ENCODE peak calls at places on chromosomes 3 and 15, in nine cellular contexts. One of them, this sample, is unnamed.
A peak's percentile ranks its signal among the peaks of the same experiment; 100 is the strongest.

GRCh38 chr3:150344079-150344478 is 64.0 kb upstream of the TSC22D2 start:
- DNase-seq in stimulated activated CD8-positive, alpha-beta memory T cell treated with anti-CD3 and anti-CD28 coated beads, Interleukin-15, amount 100 ng/mL, for 24 hours: no peak
- DNase-seq in germinal center: no peak
- DNase-seq in activated CD8-positive, alpha-beta memory T cell treated with anti-CD3 and anti-CD28 coated beads, Interleukin-2, amount 50 U/mL, for 48 hours: no peak
- DNase-seq in retina: no peak
- DNase-seq in amygdala: no peak
- DNase-seq in effector memory CD4-positive, alpha-beta T cell: no peak
- DNase-seq in ureter: no peak
- DNase-seq in naive B cell: no peak
- DNase-seq in this sample: no peak

GRCh38 chr3:140709751-140710150 is 31.9 kb downstream of the TRIM42 start:
- DNase-seq in stimulated activated CD8-positive, alpha-beta memory T cell treated with anti-CD3 and anti-CD28 coated beads, Interleukin-15, amount 100 ng/mL, for 24 hours: no peak
- DNase-seq in germinal center: no peak
- DNase-seq in activated CD8-positive, alpha-beta memory T cell treated with anti-CD3 and anti-CD28 coated beads, Interleukin-2, amount 50 U/mL, for 48 hours: no peak
- DNase-seq in retina: no peak
- DNase-seq in amygdala: no peak
- DNase-seq in effector memory CD4-positive, alpha-beta T cell: no peak
- DNase-seq in ureter: no peak
- DNase-seq in naive B cell: no peak
- DNase-seq in this sample: no peak

GRCh38 chr15:70127288-70127746 is 29.6 kb upstream of the TLE3 start:
- DNase-seq in stimulated activated CD8-positive, alpha-beta memory T cell treated with anti-CD3 and anti-CD28 coated beads, Interleukin-15, amount 100 ng/mL, for 24 hours: no peak
- DNase-seq in germinal center: no peak
- DNase-seq in activated CD8-positive, alpha-beta memory T cell treated with anti-CD3 and anti-CD28 coated beads, Interleukin-2, amount 50 U/mL, for 48 hours: no peak
- DNase-seq in retina: no peak
- DNase-seq in amygdala: peak; percentile 15
- DNase-seq in effector memory CD4-positive, alpha-beta T cell: no peak
- DNase-seq in ureter: no peak
- DNase-seq in naive B cell: no peak
- DNase-seq in this sample: no peak

GRCh38 chr15:65085990-65086679 is 9.6 kb downstream of the KBTBD13 start:
- DNase-seq in stimulated activated CD8-positive, alpha-beta memory T cell treated with anti-CD3 and anti-CD28 coated beads, Interleukin-15, amount 100 ng/mL, for 24 hours: no peak
- DNase-seq in germinal center: no peak
- DNase-seq in activated CD8-positive, alpha-beta memory T cell treated with anti-CD3 and anti-CD28 coated beads, Interleukin-2, amount 50 U/mL, for 48 hours: no peak
- DNase-seq in retina: no peak
- DNase-seq in amygdala: no peak
- DNase-seq in effector memory CD4-positive, alpha-beta T cell: no peak
- DNase-seq in ureter: no peak
- DNase-seq in naive B cell: no peak
- DNase-seq in this sample: peak; percentile 20

GRCh38 chr15:36501063-36501678 is 78.3 kb upstream of the CDIN1 start:
- DNase-seq in stimulated activated CD8-positive, alpha-beta memory T cell treated with anti-CD3 and anti-CD28 coated beads, Interleukin-15, amount 100 ng/mL, for 24 hours: no peak
- DNase-seq in germinal center: no peak
- DNase-seq in activated CD8-positive, alpha-beta memory T cell treated with anti-CD3 and anti-CD28 coated beads, Interleukin-2, amount 50 U/mL, for 48 hours: no peak
- DNase-seq in retina: peak; percentile 61
- DNase-seq in amygdala: peak; percentile 3
- DNase-seq in effector memory CD4-positive, alpha-beta T cell: no peak
- DNase-seq in ureter: peak; percentile 60
- DNase-seq in naive B cell: no peak
- DNase-seq in this sample: peak; percentile 45

GRCh38 chr15:63251701-63252100 is 25.7 kb upstream of the APH1B start:
- DNase-seq in stimulated activated CD8-positive, alpha-beta memory T cell treated with anti-CD3 and anti-CD28 coated beads, Interleukin-15, amount 100 ng/mL, for 24 hours: no peak
- DNase-seq in germinal center: no peak
- DNase-seq in activated CD8-positive, alpha-beta memory T cell treated with anti-CD3 and anti-CD28 coated beads, Interleukin-2, amount 50 U/mL, for 48 hours: no peak
- DNase-seq in retina: no peak
- DNase-seq in amygdala: no peak
- DNase-seq in effector memory CD4-positive, alpha-beta T cell: no peak
- DNase-seq in ureter: no peak
- DNase-seq in naive B cell: no peak
- DNase-seq in this sample: no peak

GRCh38 chr15:39030291-39031070 is 465.9 kb upstream of the RASGRP1 start:
- DNase-seq in stimulated activated CD8-positive, alpha-beta memory T cell treated with anti-CD3 and anti-CD28 coated beads, Interleukin-15, amount 100 ng/mL, for 24 hours: no peak
- DNase-seq in germinal center: no peak
- DNase-seq in activated CD8-positive, alpha-beta memory T cell treated with anti-CD3 and anti-CD28 coated beads, Interleukin-2, amount 50 U/mL, for 48 hours: no peak
- DNase-seq in retina: no peak
- DNase-seq in amygdala: no peak
- DNase-seq in effector memory CD4-positive, alpha-beta T cell: no peak
- DNase-seq in ureter: no peak
- DNase-seq in naive B cell: no peak
- DNase-seq in this sample: no peak

GRCh38 chr15:100328796-100329195 is 13.0 kb downstream of the ADAMTS17 start:
- DNase-seq in stimulated activated CD8-positive, alpha-beta memory T cell treated with anti-CD3 and anti-CD28 coated beads, Interleukin-15, amount 100 ng/mL, for 24 hours: no peak
- DNase-seq in germinal center: no peak
- DNase-seq in activated CD8-positive, alpha-beta memory T cell treated with anti-CD3 and anti-CD28 coated beads, Interleukin-2, amount 50 U/mL, for 48 hours: peak; percentile 25
- DNase-seq in retina: no peak
- DNase-seq in amygdala: no peak
- DNase-seq in effector memory CD4-positive, alpha-beta T cell: no peak
- DNase-seq in ureter: no peak
- DNase-seq in naive B cell: no peak
- DNase-seq in this sample: no peak

GRCh38 chr3:27431116-27431515 is 53.1 kb downstream of the SLC4A7 start:
- DNase-seq in stimulated activated CD8-positive, alpha-beta memory T cell treated with anti-CD3 and anti-CD28 coated beads, Interleukin-15, amount 100 ng/mL, for 24 hours: no peak
- DNase-seq in germinal center: no peak
- DNase-seq in activated CD8-positive, alpha-beta memory T cell treated with anti-CD3 and anti-CD28 coated beads, Interleukin-2, amount 50 U/mL, for 48 hours: no peak
- DNase-seq in retina: no peak
- DNase-seq in amygdala: no peak
- DNase-seq in effector memory CD4-positive, alpha-beta T cell: no peak
- DNase-seq in ureter: peak; percentile 45
- DNase-seq in naive B cell: no peak
- DNase-seq in this sample: peak; percentile 55

GRCh38 chr3:30341851-30342250 is 264.6 kb upstream of the TGFBR2 start:
- DNase-seq in stimulated activated CD8-positive, alpha-beta memory T cell treated with anti-CD3 and anti-CD28 coated beads, Interleukin-15, amount 100 ng/mL, for 24 hours: no peak
- DNase-seq in germinal center: no peak
- DNase-seq in activated CD8-positive, alpha-beta memory T cell treated with anti-CD3 and anti-CD28 coated beads, Interleukin-2, amount 50 U/mL, for 48 hours: no peak
- DNase-seq in retina: no peak
- DNase-seq in amygdala: no peak
- DNase-seq in effector memory CD4-positive, alpha-beta T cell: no peak
- DNase-seq in ureter: no peak
- DNase-seq in naive B cell: no peak
- DNase-seq in this sample: no peak

GRCh38 chr3:133633439-133633838 is 28.3 kb downstream of the TOPBP1 start:
- DNase-seq in stimulated activated CD8-positive, alpha-beta memory T cell treated with anti-CD3 and anti-CD28 coated beads, Interleukin-15, amount 100 ng/mL, for 24 hours: no peak
- DNase-seq in germinal center: no peak
- DNase-seq in activated CD8-positive, alpha-beta memory T cell treated with anti-CD3 and anti-CD28 coated beads, Interleukin-2, amount 50 U/mL, for 48 hours: no peak
- DNase-seq in retina: no peak
- DNase-seq in amygdala: no peak
- DNase-seq in effector memory CD4-positive, alpha-beta T cell: no peak
- DNase-seq in ureter: no peak
- DNase-seq in naive B cell: no peak
- DNase-seq in this sample: no peak

GRCh38 chr3:59559721-59560514 is 510.1 kb upstream of the CFAP20DC start:
- DNase-seq in stimulated activated CD8-positive, alpha-beta memory T cell treated with anti-CD3 and anti-CD28 coated beads, Interleukin-15, amount 100 ng/mL, for 24 hours: no peak
- DNase-seq in germinal center: no peak
- DNase-seq in activated CD8-positive, alpha-beta memory T cell treated with anti-CD3 and anti-CD28 coated beads, Interleukin-2, amount 50 U/mL, for 48 hours: peak; percentile 56
- DNase-seq in retina: no peak
- DNase-seq in amygdala: no peak
- DNase-seq in effector memory CD4-positive, alpha-beta T cell: no peak
- DNase-seq in ureter: no peak
- DNase-seq in naive B cell: no peak
- DNase-seq in this sample: peak; percentile 92

GRCh38 chr3:129211772-129212171 is 28.1 kb upstream of the CNBP start:
- DNase-seq in stimulated activated CD8-positive, alpha-beta memory T cell treated with anti-CD3 and anti-CD28 coated beads, Interleukin-15, amount 100 ng/mL, for 24 hours: no peak
- DNase-seq in germinal center: no peak
- DNase-seq in activated CD8-positive, alpha-beta memory T cell treated with anti-CD3 and anti-CD28 coated beads, Interleukin-2, amount 50 U/mL, for 48 hours: no peak
- DNase-seq in retina: no peak
- DNase-seq in amygdala: no peak
- DNase-seq in effector memory CD4-positive, alpha-beta T cell: no peak
- DNase-seq in ureter: peak; percentile 79
- DNase-seq in naive B cell: no peak
- DNase-seq in this sample: peak; percentile 97

GRCh38 chr3:86792316-86792715 is 198.6 kb downstream of the VGLL3 start:
- DNase-seq in stimulated activated CD8-positive, alpha-beta memory T cell treated with anti-CD3 and anti-CD28 coated beads, Interleukin-15, amount 100 ng/mL, for 24 hours: no peak
- DNase-seq in germinal center: no peak
- DNase-seq in activated CD8-positive, alpha-beta memory T cell treated with anti-CD3 and anti-CD28 coated beads, Interleukin-2, amount 50 U/mL, for 48 hours: no peak
- DNase-seq in retina: no peak
- DNase-seq in amygdala: no peak
- DNase-seq in effector memory CD4-positive, alpha-beta T cell: no peak
- DNase-seq in ureter: no peak
- DNase-seq in naive B cell: no peak
- DNase-seq in this sample: no peak

GRCh38 chr15:45027220-45027619 is 4.2 kb downstream of the SORD start:
- DNase-seq in stimulated activated CD8-positive, alpha-beta memory T cell treated with anti-CD3 and anti-CD28 coated beads, Interleukin-15, amount 100 ng/mL, for 24 hours: no peak
- DNase-seq in germinal center: no peak
- DNase-seq in activated CD8-positive, alpha-beta memory T cell treated with anti-CD3 and anti-CD28 coated beads, Interleukin-2, amount 50 U/mL, for 48 hours: no peak
- DNase-seq in retina: no peak
- DNase-seq in amygdala: no peak
- DNase-seq in effector memory CD4-positive, alpha-beta T cell: no peak
- DNase-seq in ureter: no peak
- DNase-seq in naive B cell: no peak
- DNase-seq in this sample: no peak

GRCh38 chr3:186110975-186111974 is 2.4 kb upstream of the ETV5 start:
- DNase-seq in stimulated activated CD8-positive, alpha-beta memory T cell treated with anti-CD3 and anti-CD28 coated beads, Interleukin-15, amount 100 ng/mL, for 24 hours: no peak
- DNase-seq in germinal center: no peak
- DNase-seq in activated CD8-positive, alpha-beta memory T cell treated with anti-CD3 and anti-CD28 coated beads, Interleukin-2, amount 50 U/mL, for 48 hours: no peak
- DNase-seq in retina: no peak
- DNase-seq in amygdala: no peak
- DNase-seq in effector memory CD4-positive, alpha-beta T cell: no peak
- DNase-seq in ureter: no peak
- DNase-seq in naive B cell: no peak
- DNase-seq in this sample: no peak

GRCh38 chr3:139718415-139718814 is 40.6 kb upstream of the NMNAT3 start:
- DNase-seq in stimulated activated CD8-positive, alpha-beta memory T cell treated with anti-CD3 and anti-CD28 coated beads, Interleukin-15, amount 100 ng/mL, for 24 hours: no peak
- DNase-seq in germinal center: no peak
- DNase-seq in activated CD8-positive, alpha-beta memory T cell treated with anti-CD3 and anti-CD28 coated beads, Interleukin-2, amount 50 U/mL, for 48 hours: no peak
- DNase-seq in retina: peak; percentile 50
- DNase-seq in amygdala: peak; percentile 2
- DNase-seq in effector memory CD4-positive, alpha-beta T cell: no peak
- DNase-seq in ureter: no peak
- DNase-seq in naive B cell: no peak
- DNase-seq in this sample: peak; percentile 19

GRCh38 chr15:80584561-80584964 is 110.5 kb upstream of the ABHD17C start:
- DNase-seq in stimulated activated CD8-positive, alpha-beta memory T cell treated with anti-CD3 and anti-CD28 coated beads, Interleukin-15, amount 100 ng/mL, for 24 hours: no peak
- DNase-seq in germinal center: no peak
- DNase-seq in activated CD8-positive, alpha-beta memory T cell treated with anti-CD3 and anti-CD28 coated beads, Interleukin-2, amount 50 U/mL, for 48 hours: no peak
- DNase-seq in retina: no peak
- DNase-seq in amygdala: no peak
- DNase-seq in effector memory CD4-positive, alpha-beta T cell: no peak
- DNase-seq in ureter: no peak
- DNase-seq in naive B cell: no peak
- DNase-seq in this sample: no peak

GRCh38 chr3:122800838-122801237 is 6.0 kb downstream of the SLC49A4 start:
- DNase-seq in stimulated activated CD8-positive, alpha-beta memory T cell treated with anti-CD3 and anti-CD28 coated beads, Interleukin-15, amount 100 ng/mL, for 24 hours: no peak
- DNase-seq in germinal center: no peak
- DNase-seq in activated CD8-positive, alpha-beta memory T cell treated with anti-CD3 and anti-CD28 coated beads, Interleukin-2, amount 50 U/mL, for 48 hours: no peak
- DNase-seq in retina: no peak
- DNase-seq in amygdala: no peak
- DNase-seq in effector memory CD4-positive, alpha-beta T cell: no peak
- DNase-seq in ureter: peak; percentile 72
- DNase-seq in naive B cell: no peak
- DNase-seq in this sample: peak; percentile 53

GRCh38 chr3:130932979-130933378 is 39.1 kb downstream of the ATP2C1 start:
- DNase-seq in stimulated activated CD8-positive, alpha-beta memory T cell treated with anti-CD3 and anti-CD28 coated beads, Interleukin-15, amount 100 ng/mL, for 24 hours: no peak
- DNase-seq in germinal center: no peak
- DNase-seq in activated CD8-positive, alpha-beta memory T cell treated with anti-CD3 and anti-CD28 coated beads, Interleukin-2, amount 50 U/mL, for 48 hours: no peak
- DNase-seq in retina: no peak
- DNase-seq in amygdala: no peak
- DNase-seq in effector memory CD4-positive, alpha-beta T cell: no peak
- DNase-seq in ureter: no peak
- DNase-seq in naive B cell: no peak
- DNase-seq in this sample: no peak

GRCh38 chr15:27683126-27683525 is 416.0 kb downstream of the OCA2 start:
- DNase-seq in stimulated activated CD8-positive, alpha-beta memory T cell treated with anti-CD3 and anti-CD28 coated beads, Interleukin-15, amount 100 ng/mL, for 24 hours: no peak
- DNase-seq in germinal center: no peak
- DNase-seq in activated CD8-positive, alpha-beta memory T cell treated with anti-CD3 and anti-CD28 coated beads, Interleukin-2, amount 50 U/mL, for 48 hours: no peak
- DNase-seq in retina: no peak
- DNase-seq in amygdala: no peak
- DNase-seq in effector memory CD4-positive, alpha-beta T cell: no peak
- DNase-seq in ureter: no peak
- DNase-seq in naive B cell: no peak
- DNase-seq in this sample: no peak